ENCODE peak calls at places on chromosomes 12 and 14, in eight cellular contexts. M is heart left ventricle, R is neural progenitor cell, S is HCT116, H is neural crest cell, J is astrocyte of the cerebellum, L is nephron progenitor cell, K is fibroblast of mammary gland. B is an unnamed sample.

GRCh38 chr14:95877633-95878032 is 1.0 kb downstream of the TUNAR start:
- DNase-seq in M (no peak), R (no peak), S (no peak), H (no peak), J (no peak), L (no peak), K (no peak), B (no peak)

GRCh38 chr12:50102648-50103309 is 1.0 kb upstream of the GPD1 start:
- DNase-seq in M (no peak), R (no peak), S (no peak), H (no peak), J (no peak), L (no peak), K (peak), B (no peak)

GRCh38 chr12:25827141-25827540 is 131.3 kb upstream of the RASSF8 start:
- DNase-seq in M (no peak), R (no peak), S (no peak), H (no peak), J (no peak), L (no peak), K (no peak), B (no peak)

GRCh38 chr14:23485311-23485710 is 15.8 kb downstream of the NGDN start:
- DNase-seq in M (no peak), R (no peak), S (no peak), H (no peak), J (no peak), L (no peak), K (no peak), B (no peak)

GRCh38 chr12:124436366-124436765 is 131.0 kb downstream of the NCOR2 start:
- DNase-seq in M (no peak), R (no peak), S (no peak), H (no peak), J (no peak), L (no peak), K (no peak), B (no peak)

GRCh38 chr12:104381721-104382480 is 74.8 kb upstream of the CHST11 start:
- DNase-seq in M (peak), R (peak), S (peak), H (peak), J (peak), L (peak), K (peak), B (peak)

GRCh38 chr14:61609143-61609851 is 86.0 kb upstream of the HIF1A start:
- DNase-seq in M (no peak), R (peak), S (no peak), H (peak), J (no peak), L (no peak), K (peak), B (peak)

GRCh38 chr12:69360348-69360672 is 767 bp downstream of the YEATS4 start:
- DNase-seq in M (no peak), R (no peak), S (no peak), H (no peak), J (no peak), L (no peak), K (no peak), B (no peak)

GRCh38 chr12:113095405-113095804 is 38.9 kb downstream of the DTX1 start:
- DNase-seq in M (no peak), R (no peak), S (no peak), H (no peak), J (no peak), L (no peak), K (no peak), B (no peak)

GRCh38 chr12:108576660-108577234 is 14.4 kb downstream of the ISCU start:
- DNase-seq in M (no peak), R (no peak), S (no peak), H (no peak), J (peak), L (no peak), K (no peak), B (no peak)

GRCh38 chr12:122870867-122871664 is 24.9 kb downstream of the VPS37B start:
- DNase-seq in M (peak), R (peak), S (no peak), H (no peak), J (no peak), L (no peak), K (peak), B (no peak)

GRCh38 chr14:81400852-81401251 is 728 bp upstream of the STON2 start:
- DNase-seq in M (no peak), R (peak), S (peak), H (no peak), J (peak), L (no peak), K (peak), B (peak)

GRCh38 chr12:106091421-106091820 is 47.3 kb downstream of the NUAK1 start:
- DNase-seq in M (no peak), R (no peak), S (no peak), H (no peak), J (no peak), L (no peak), K (no peak), B (no peak)

GRCh38 chr12:132236930-132237771 is 92.2 kb downstream of the GALNT9 start:
- DNase-seq in M (peak), R (no peak), S (no peak), H (no peak), J (no peak), L (no peak), K (no peak), B (no peak)

GRCh38 chr12:116718578-116719454 is 19.1 kb downstream of the SPRING1 start:
- DNase-seq in M (no peak), R (no peak), S (no peak), H (no peak), J (peak), L (no peak), K (peak), B (no peak)

GRCh38 chr14:102020058-102020971 is 55.9 kb downstream of the DYNC1H1 start:
- DNase-seq in M (no peak), R (no peak), S (no peak), H (no peak), J (peak), L (no peak), K (peak), B (no peak)

GRCh38 chr14:87896393-87897380 is 96.3 kb downstream of the GALC start:
- DNase-seq in M (no peak), R (peak), S (peak), H (no peak), J (peak), L (peak), K (peak), B (peak)

GRCh38 chr14:72513994-72514659 is 379.8 kb downstream of the DPF3 start:
- DNase-seq in M (no peak), R (peak), S (peak), H (no peak), J (peak), L (peak), K (peak), B (peak)

GRCh38 chr14:73759183-73759713 is 45.1 kb upstream of the PNMA1 start:
- DNase-seq in M (peak), R (peak), S (no peak), H (peak), J (no peak), L (peak), K (peak), B (peak)

GRCh38 chr14:63468273-63468672 is 74.9 kb downstream of the PPP2R5E start:
- DNase-seq in M (no peak), R (no peak), S (peak), H (no peak), J (no peak), L (no peak), K (no peak), B (peak)

GRCh38 chr12:123633379-123634141 is at the start of the genes EIF2B1 and GTF2H3:
- DNase-seq in M (peak), R (peak), S (peak), H (peak), J (peak), L (peak), K (peak), B (peak)

GRCh38 chr12:19485240-19485639 is 45.9 kb downstream of the AEBP2 start:
- DNase-seq in M (no peak), R (no peak), S (no peak), H (no peak), J (no peak), L (no peak), K (no peak), B (peak)

GRCh38 chr12:124395284-124395752 is 100.4 kb downstream of the RFLNA start:
- DNase-seq in M (no peak), R (no peak), S (no peak), H (no peak), J (no peak), L (no peak), K (no peak), B (no peak)

GRCh38 chr12:92059976-92060375 is 85.7 kb downstream of the BTG1 start:
- DNase-seq in M (no peak), R (no peak), S (no peak), H (no peak), J (no peak), L (no peak), K (peak), B (peak)

GRCh38 chr12:6345319-6346071 is 3.6 kb upstream of the TNFRSF1A start:
- DNase-seq in M (no peak), R (no peak), S (peak), H (no peak), J (peak), L (no peak), K (peak), B (peak)

GRCh38 chr14:90287791-90288190 is 31.4 kb downstream of the PSMC1 start:
- DNase-seq in M (no peak), R (no peak), S (no peak), H (no peak), J (no peak), L (no peak), K (no peak), B (no peak)

GRCh38 chr12:17949558-17950141 is 140.3 kb downstream of the RERGL start:
- DNase-seq in M (peak), R (no peak), S (no peak), H (no peak), J (no peak), L (no peak), K (no peak), B (no peak)

GRCh38 chr12:109715310-109716091 is 1.9 kb downstream of the FAM222A start:
- DNase-seq in M (no peak), R (peak), S (no peak), H (no peak), J (no peak), L (peak), K (no peak), B (no peak)

GRCh38 chr12:109947511-109947910 is 47.4 kb downstream of the TCHP start:
- DNase-seq in M (no peak), R (no peak), S (no peak), H (no peak), J (peak), L (no peak), K (peak), B (no peak)

DNA sequence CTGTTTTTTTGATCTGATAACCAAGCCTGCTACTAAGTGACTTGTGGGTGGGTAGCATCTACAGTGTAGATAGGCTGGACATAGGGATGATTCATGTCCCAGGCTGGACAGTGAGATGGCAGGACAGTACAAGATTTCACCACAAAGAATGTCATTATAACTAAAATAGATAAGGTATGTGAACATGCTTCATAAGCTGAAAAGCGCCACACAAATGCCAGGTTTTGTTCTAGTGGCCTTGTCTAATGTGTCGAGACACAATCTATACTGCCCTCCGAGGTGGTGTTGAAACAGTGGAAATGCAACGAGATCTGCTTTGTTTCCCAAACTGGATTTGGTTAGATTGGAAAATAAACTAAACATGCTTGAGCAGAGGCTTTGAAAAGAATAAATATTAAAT is 4.4 kb downstream of the LGALS3 start:
- DNase-seq in M (no peak), R (peak), S (peak), H (no peak), J (peak), L (no peak), K (peak), B (no peak)
- TF ChIP-seq CTCF in M (peak), R (peak), S (peak), H (peak), J (peak), L (no peak), K (peak), B (no peak)

DNA sequence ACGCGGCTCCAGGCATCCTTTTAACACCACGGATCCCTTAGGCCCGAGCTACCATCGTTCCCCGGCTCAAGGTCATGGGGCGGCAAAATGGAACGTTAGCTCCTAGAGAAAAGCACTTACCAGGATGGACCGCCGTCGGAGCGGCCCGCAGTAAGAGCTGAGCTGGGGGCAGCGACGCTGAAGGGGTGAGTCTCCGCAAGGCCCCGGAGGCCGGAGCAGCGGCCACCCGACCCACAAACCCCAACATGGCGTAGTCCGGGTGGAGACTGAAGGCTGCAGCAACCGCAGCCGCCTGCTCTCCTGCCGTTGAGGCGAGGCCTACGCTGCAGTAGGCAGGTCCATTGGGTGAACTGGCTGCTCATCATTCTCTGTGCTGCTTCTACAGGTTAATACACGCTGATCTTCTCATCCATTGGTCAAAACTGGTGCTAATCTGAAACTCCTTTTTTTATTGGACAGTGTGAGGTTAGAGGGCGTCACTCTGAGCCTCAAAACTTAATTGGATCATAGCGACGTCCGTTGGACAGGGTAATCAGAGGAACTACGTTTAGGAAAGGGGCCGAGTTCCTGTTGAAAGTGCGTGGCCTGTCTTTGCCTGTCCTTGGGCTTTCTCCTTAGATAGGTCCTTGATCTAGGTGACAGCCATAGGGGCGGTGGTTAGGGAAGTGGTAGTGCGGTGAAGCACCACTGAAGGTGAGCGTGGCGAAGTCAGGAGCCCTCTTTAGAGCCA is at the start of gene ATP5F1B:
- DNase-seq in M (peak), R (peak), S (peak), H (peak), J (peak), L (peak), K (peak), B (peak)
- TF ChIP-seq CTCF in M (no peak), R (no peak), S (no peak), H (no peak), J (no peak), L (no peak), K (no peak), B (no peak)

GRCh38 chr14:22303589-22304195 is 285.3 kb downstream of the DAD1 start:
- DNase-seq in M (no peak), R (peak), S (no peak), H (no peak), J (peak), L (no peak), K (peak), B (peak)
- TF ChIP-seq CTCF in M (no peak), R (peak), S (peak), H (peak), J (peak), L (peak), K (peak), B (peak)

GRCh38 chr12:57093412-57094193 is 4.7 kb downstream of the NAB2 start:
- DNase-seq in M (peak), R (peak), S (no peak), H (peak), J (no peak), L (peak), K (peak), B (peak)
- TF ChIP-seq CTCF in M (no peak), R (peak), S (peak), H (peak), J (peak), L (peak), K (peak), B (peak)

GRCh38 chr14:65103150-65103760 is 938 bp upstream of the MAX start:
- DNase-seq in M (no peak), R (peak), S (no peak), H (no peak), J (no peak), L (no peak), K (peak), B (peak)
- TF ChIP-seq CTCF in M (no peak), R (peak), S (peak), H (peak), J (peak), L (no peak), K (peak), B (no peak)

GRCh38 chr14:93114713-93115068 is 1.0 kb downstream of the ITPK1 start:
- DNase-seq in M (peak), R (peak), S (no peak), H (no peak), J (no peak), L (peak), K (no peak), B (no peak)
- TF ChIP-seq CTCF in M (no peak), R (no peak), S (no peak), H (no peak), J (peak), L (no peak), K (no peak), B (no peak)

GRCh38 chr12:53985900-53986685 is 1.1 kb downstream of the HOXC10 start:
- DNase-seq in M (no peak), R (no peak), S (no peak), H (no peak), J (no peak), L (no peak), K (no peak), B (no peak)
- TF ChIP-seq CTCF in M (no peak), R (no peak), S (no peak), H (no peak), J (no peak), L (no peak), K (no peak), B (no peak)

DNA sequence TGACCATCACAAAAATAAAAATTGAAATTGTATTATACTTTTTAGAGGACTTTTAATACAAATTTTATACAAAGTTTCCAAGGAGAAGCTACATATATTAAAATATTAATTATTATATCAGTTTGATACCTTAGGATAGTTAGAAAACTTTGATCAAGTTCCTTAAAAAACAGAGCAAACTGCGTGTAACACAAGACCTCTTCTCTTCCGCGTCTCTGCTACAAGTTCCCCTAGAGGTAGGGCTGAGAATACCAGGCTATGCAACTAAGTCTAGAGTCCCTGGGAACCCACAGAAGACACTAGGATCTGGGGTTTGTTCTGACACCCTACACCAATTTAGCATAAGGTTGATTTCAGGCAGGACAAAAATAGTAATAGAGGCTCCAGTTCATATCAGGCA is 319.0 kb downstream of the FOXG1 start:
- DNase-seq in M (no peak), R (peak), S (no peak), H (no peak), J (no peak), L (no peak), K (peak), B (peak)
- TF ChIP-seq CTCF in M (no peak), R (peak), S (no peak), H (peak), J (peak), L (peak), K (peak), B (peak)